ENCODE peak calls at places on chromosomes 12 and 14, in nine cellular contexts. One of them, this sample, is unnamed.
A peak's percentile ranks its signal among the peaks of the same experiment; 100 is the strongest.

GRCh38 chr12:10941916-10942607 is 3.0 kb upstream of the TAS2R14 start:
- DNase-seq in K562: no peak
- DNase-seq in A549: no peak
- DNase-seq in IMR-90: no peak
- DNase-seq in BE2C: peak; percentile 9
- DNase-seq in pancreas: peak; percentile 18
- DNase-seq in testis: no peak
- DNase-seq in ovary: no peak
- DNase-seq in CD4-positive, alpha-beta T cell: no peak
- DNase-seq in this sample: no peak

GRCh38 chr12:46109343-46110219 is 119.2 kb upstream of the SCAF11 start:
- DNase-seq in A549: no peak
- DNase-seq in ovary: no peak
- DNase-seq in BE2C: no peak
- DNase-seq in testis: no peak
- DNase-seq in IMR-90: no peak
- DNase-seq in pancreas: no peak
- DNase-seq in CD4-positive, alpha-beta T cell: no peak
- DNase-seq in K562: no peak
- DNase-seq in this sample: no peak

GRCh38 chr12:93784339-93785086 is 107.3 kb downstream of the CRADD start:
- DNase-seq in K562: no peak
- DNase-seq in CD4-positive, alpha-beta T cell: peak; percentile 4
- DNase-seq in IMR-90: peak; percentile 76
- DNase-seq in A549: no peak
- DNase-seq in testis: peak; percentile 70
- DNase-seq in pancreas: no peak
- DNase-seq in ovary: peak; percentile 25
- DNase-seq in BE2C: peak; percentile 81
- DNase-seq in this sample: no peak

GRCh38 chr14:20556500-20557211 is 4.2 kb downstream of the RNASE9 start:
- DNase-seq in BE2C: no peak
- DNase-seq in pancreas: no peak
- DNase-seq in A549: no peak
- DNase-seq in IMR-90: no peak
- DNase-seq in ovary: no peak
- DNase-seq in testis: no peak
- DNase-seq in K562: no peak
- DNase-seq in CD4-positive, alpha-beta T cell: no peak
- DNase-seq in this sample: no peak

GRCh38 chr12:67617619-67618018 is 30.9 kb upstream of the DYRK2 start:
- DNase-seq in ovary: no peak
- DNase-seq in K562: no peak
- DNase-seq in A549: no peak
- DNase-seq in CD4-positive, alpha-beta T cell: no peak
- DNase-seq in IMR-90: no peak
- DNase-seq in BE2C: no peak
- DNase-seq in pancreas: no peak
- DNase-seq in testis: no peak
- DNase-seq in this sample: no peak

GRCh38 chr12:120639771-120640721 is at the start of gene CABP1:
- DNase-seq in testis: no peak
- DNase-seq in K562: peak; percentile 97
- DNase-seq in ovary: no peak
- DNase-seq in pancreas: peak; percentile 42
- DNase-seq in CD4-positive, alpha-beta T cell: peak; percentile 68
- DNase-seq in A549: peak; percentile 56
- DNase-seq in IMR-90: no peak
- DNase-seq in BE2C: peak; percentile 66
- DNase-seq in this sample: peak; percentile 33

GRCh38 chr12:49070971-49071370 is 1.2 kb upstream of the RHEBL1 start:
- DNase-seq in pancreas: no peak
- DNase-seq in A549: no peak
- DNase-seq in IMR-90: no peak
- DNase-seq in ovary: no peak
- DNase-seq in K562: no peak
- DNase-seq in BE2C: no peak
- DNase-seq in CD4-positive, alpha-beta T cell: no peak
- DNase-seq in testis: no peak
- DNase-seq in this sample: no peak

GRCh38 chr12:84696281-84696680 is 216.3 kb downstream of the SLC6A15 start:
- DNase-seq in K562: no peak
- DNase-seq in A549: no peak
- DNase-seq in pancreas: no peak
- DNase-seq in IMR-90: no peak
- DNase-seq in CD4-positive, alpha-beta T cell: no peak
- DNase-seq in testis: no peak
- DNase-seq in BE2C: no peak
- DNase-seq in ovary: no peak
- DNase-seq in this sample: no peak

GRCh38 chr12:68280240-68280639 is 26.8 kb upstream of the IL22 start:
- DNase-seq in testis: no peak
- DNase-seq in CD4-positive, alpha-beta T cell: no peak
- DNase-seq in pancreas: no peak
- DNase-seq in ovary: no peak
- DNase-seq in A549: no peak
- DNase-seq in K562: no peak
- DNase-seq in BE2C: no peak
- DNase-seq in IMR-90: no peak
- DNase-seq in this sample: no peak

GRCh38 chr12:114694436-114695304 is 10.7 kb upstream of the TBX3 start:
- DNase-seq in pancreas: no peak
- DNase-seq in A549: no peak
- DNase-seq in CD4-positive, alpha-beta T cell: no peak
- DNase-seq in ovary: no peak
- DNase-seq in BE2C: no peak
- DNase-seq in testis: no peak
- DNase-seq in K562: no peak
- DNase-seq in IMR-90: no peak
- DNase-seq in this sample: no peak

GRCh38 chr12:67331123-67331522 is 62.0 kb downstream of the CAND1 start:
- DNase-seq in K562: no peak
- DNase-seq in IMR-90: no peak
- DNase-seq in CD4-positive, alpha-beta T cell: no peak
- DNase-seq in pancreas: no peak
- DNase-seq in ovary: no peak
- DNase-seq in testis: no peak
- DNase-seq in BE2C: no peak
- DNase-seq in A549: no peak
- DNase-seq in this sample: no peak

GRCh38 chr14:21917699-21918436 is 244.2 kb upstream of the OR4E1 start:
- DNase-seq in BE2C: peak; percentile 43
- DNase-seq in IMR-90: peak; percentile 41
- DNase-seq in A549: peak; percentile 43
- DNase-seq in CD4-positive, alpha-beta T cell: peak; percentile 44
- DNase-seq in ovary: no peak
- DNase-seq in pancreas: peak; percentile 20
- DNase-seq in K562: peak; percentile 6
- DNase-seq in testis: peak; percentile 64
- DNase-seq in this sample: peak; percentile 53

GRCh38 chr12:49971141-49971540 is 1.6 kb upstream of the AQP6 start:
- DNase-seq in pancreas: no peak
- DNase-seq in IMR-90: no peak
- DNase-seq in BE2C: no peak
- DNase-seq in ovary: no peak
- DNase-seq in CD4-positive, alpha-beta T cell: no peak
- DNase-seq in K562: no peak
- DNase-seq in testis: no peak
- DNase-seq in A549: no peak
- DNase-seq in this sample: no peak

GRCh38 chr12:33476058-33476457 is 36.4 kb upstream of the SYT10 start:
- DNase-seq in ovary: no peak
- DNase-seq in BE2C: no peak
- DNase-seq in testis: no peak
- DNase-seq in A549: no peak
- DNase-seq in pancreas: no peak
- DNase-seq in K562: no peak
- DNase-seq in IMR-90: no peak
- DNase-seq in CD4-positive, alpha-beta T cell: no peak
- DNase-seq in this sample: no peak

GRCh38 chr12:9811651-9812050 is 15.6 kb upstream of the KLRF1 start:
- DNase-seq in BE2C: no peak
- DNase-seq in IMR-90: no peak
- DNase-seq in ovary: no peak
- DNase-seq in testis: no peak
- DNase-seq in pancreas: no peak
- DNase-seq in K562: no peak
- DNase-seq in A549: no peak
- DNase-seq in CD4-positive, alpha-beta T cell: no peak
- DNase-seq in this sample: no peak

GRCh38 chr12:25734529-25735180 is 181.6 kb upstream of the LMNTD1 start:
- DNase-seq in BE2C: no peak
- DNase-seq in IMR-90: no peak
- DNase-seq in CD4-positive, alpha-beta T cell: no peak
- DNase-seq in pancreas: no peak
- DNase-seq in K562: no peak
- DNase-seq in testis: no peak
- DNase-seq in A549: no peak
- DNase-seq in ovary: no peak
- DNase-seq in this sample: no peak

GRCh38 chr12:51430196-51430895 is 5.7 kb downstream of the SLC4A8 start:
- DNase-seq in testis: no peak
- DNase-seq in K562: no peak
- DNase-seq in IMR-90: no peak
- DNase-seq in ovary: no peak
- DNase-seq in A549: no peak
- DNase-seq in BE2C: no peak
- DNase-seq in pancreas: peak; percentile 70
- DNase-seq in CD4-positive, alpha-beta T cell: no peak
- DNase-seq in this sample: no peak

GRCh38 chr12:121008347-121009098 is 7.8 kb downstream of the C12orf43 start:
- DNase-seq in pancreas: no peak
- DNase-seq in IMR-90: no peak
- DNase-seq in ovary: no peak
- DNase-seq in testis: no peak
- DNase-seq in CD4-positive, alpha-beta T cell: no peak
- DNase-seq in K562: no peak
- DNase-seq in A549: no peak
- DNase-seq in BE2C: no peak
- DNase-seq in this sample: no peak

DNA sequence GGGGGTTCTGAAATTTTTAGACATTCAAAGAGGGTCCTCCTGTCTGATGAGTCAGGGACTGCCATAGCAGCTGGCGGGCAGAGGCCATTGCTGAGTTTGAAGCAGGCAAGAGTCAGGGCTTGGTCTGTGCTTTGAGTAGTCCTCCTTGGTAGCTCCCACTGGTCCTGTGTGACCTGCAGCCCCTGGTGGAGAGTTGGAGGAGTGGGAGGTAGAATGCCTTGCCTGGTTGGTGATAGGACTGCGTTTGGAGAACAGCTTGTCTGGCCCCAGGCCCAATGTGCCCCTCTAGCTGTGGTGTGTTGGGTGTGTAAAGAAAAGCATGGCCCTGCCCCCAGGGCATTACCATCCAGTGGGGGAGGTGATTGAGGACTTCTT is 116.7 kb downstream of the BEGAIN start:
- DNase-seq in pancreas: no peak
- DNase-seq in testis: no peak
- DNase-seq in ovary: no peak
- DNase-seq in K562: no peak
- DNase-seq in IMR-90: no peak
- DNase-seq in A549: no peak
- DNase-seq in BE2C: peak; percentile 47
- DNase-seq in CD4-positive, alpha-beta T cell: no peak
- DNase-seq in this sample: no peak
- TF ChIP-seq CTCF in pancreas: no peak
- TF ChIP-seq CTCF in testis: no peak
- TF ChIP-seq CTCF in ovary: no peak
- TF ChIP-seq CTCF in K562: peak; percentile 22
- TF ChIP-seq CTCF in IMR-90: no peak
- TF ChIP-seq CTCF in A549: no peak
- TF ChIP-seq CTCF in BE2C: peak; percentile 51
- TF ChIP-seq CTCF in CD4-positive, alpha-beta T cell: no peak
- TF ChIP-seq CTCF in this sample: no peak

GRCh38 chr12:8771072-8771471 is 51.3 kb upstream of the A2ML1 start:
- DNase-seq in pancreas: no peak
- DNase-seq in K562: no peak
- DNase-seq in testis: no peak
- DNase-seq in IMR-90: no peak
- DNase-seq in BE2C: no peak
- DNase-seq in ovary: no peak
- DNase-seq in CD4-positive, alpha-beta T cell: no peak
- DNase-seq in A549: no peak
- DNase-seq in this sample: no peak
- TF ChIP-seq CTCF in pancreas: no peak
- TF ChIP-seq CTCF in K562: no peak
- TF ChIP-seq CTCF in testis: no peak
- TF ChIP-seq CTCF in IMR-90: no peak
- TF ChIP-seq CTCF in BE2C: no peak
- TF ChIP-seq CTCF in ovary: no peak
- TF ChIP-seq CTCF in CD4-positive, alpha-beta T cell: no peak
- TF ChIP-seq CTCF in A549: no peak
- TF ChIP-seq CTCF in this sample: no peak

DNA sequence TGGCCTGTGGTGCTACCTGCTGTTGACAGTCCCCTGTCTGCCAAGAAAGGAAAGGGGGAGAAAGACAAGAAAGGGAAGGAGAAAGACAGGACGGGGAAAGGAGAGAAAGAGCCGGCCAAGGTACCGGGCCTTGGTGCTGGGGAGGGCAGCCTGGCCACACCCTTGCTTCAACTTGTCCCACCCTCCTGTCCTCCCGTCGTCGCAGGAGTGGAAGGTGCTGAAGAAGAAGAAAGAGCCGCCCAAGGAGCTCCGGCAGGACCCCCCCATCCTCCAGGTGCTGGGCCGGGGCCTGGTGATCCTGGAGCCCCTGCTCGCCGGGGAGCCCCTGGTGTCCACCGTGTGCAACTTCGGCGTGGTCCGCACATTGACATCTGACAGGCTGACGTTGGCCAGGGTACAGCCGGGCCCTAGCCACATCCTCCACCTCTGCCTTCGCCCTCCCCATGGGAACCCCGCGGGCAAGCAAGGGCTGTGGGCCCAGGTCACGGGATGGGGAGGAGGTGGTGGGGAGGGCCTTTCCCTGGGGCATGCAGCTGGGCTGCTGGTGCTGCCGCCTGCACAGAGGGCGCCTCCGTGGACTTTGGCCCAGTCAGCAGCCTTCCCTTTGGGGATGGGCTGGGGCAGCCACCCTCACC is 2.9 kb upstream of the B3GNT4 start:
- DNase-seq in BE2C: peak; percentile 61
- DNase-seq in ovary: no peak
- DNase-seq in A549: no peak
- DNase-seq in testis: no peak
- DNase-seq in CD4-positive, alpha-beta T cell: no peak
- DNase-seq in K562: no peak
- DNase-seq in pancreas: no peak
- DNase-seq in IMR-90: no peak
- DNase-seq in this sample: peak; percentile 40
- TF ChIP-seq CTCF in BE2C: no peak
- TF ChIP-seq CTCF in ovary: no peak
- TF ChIP-seq CTCF in A549: no peak
- TF ChIP-seq CTCF in testis: no peak
- TF ChIP-seq CTCF in CD4-positive, alpha-beta T cell: no peak
- TF ChIP-seq CTCF in K562: peak; percentile 20
- TF ChIP-seq CTCF in pancreas: no peak
- TF ChIP-seq CTCF in IMR-90: no peak
- TF ChIP-seq CTCF in this sample: peak; percentile 31

DNA sequence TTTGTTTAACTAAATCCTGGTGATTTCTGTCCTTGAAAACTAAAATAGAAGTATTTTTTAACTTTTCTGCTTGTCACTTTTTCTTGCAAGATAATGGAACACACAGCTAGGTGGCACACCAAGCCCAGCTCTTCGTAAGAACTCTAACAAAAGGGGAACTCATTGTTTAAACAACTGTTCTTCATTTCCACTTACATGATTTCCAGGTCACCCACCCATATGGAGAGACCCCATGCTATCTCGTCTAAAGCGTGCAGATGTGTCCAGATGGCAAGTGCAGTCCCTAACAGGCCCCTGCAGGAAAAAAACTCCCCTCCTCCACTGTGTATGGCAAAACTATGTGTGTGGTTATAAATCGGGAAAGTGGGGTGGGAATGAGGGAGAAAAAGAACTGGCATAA is 43.3 kb upstream of the NT5DC3 start:
- DNase-seq in pancreas: no peak
- DNase-seq in K562: peak; percentile 25
- DNase-seq in BE2C: peak; percentile 16
- DNase-seq in A549: no peak
- DNase-seq in testis: peak; percentile 56
- DNase-seq in IMR-90: peak; percentile 76
- DNase-seq in CD4-positive, alpha-beta T cell: peak; percentile 31
- DNase-seq in ovary: no peak
- DNase-seq in this sample: no peak
- TF ChIP-seq CTCF in pancreas: no peak
- TF ChIP-seq CTCF in K562: peak; percentile 70
- TF ChIP-seq CTCF in BE2C: peak; percentile 51
- TF ChIP-seq CTCF in A549: peak; percentile 58
- TF ChIP-seq CTCF in testis: peak; percentile 23
- TF ChIP-seq CTCF in IMR-90: peak; percentile 72
- TF ChIP-seq CTCF in CD4-positive, alpha-beta T cell: peak; percentile 75
- TF ChIP-seq CTCF in ovary: no peak
- TF ChIP-seq CTCF in this sample: no peak

This sample was measured in endothelial cell.